ENCODE peak calls at places on chromosomes 13 and 19, in seven cellular contexts. F, Q, Y, K, B, P and R are unnamed samples.

GRCh38 chr13:98171806-98172569 is 5.1 kb downstream of the RNF113B start:
- DNase-seq in B (no peak), Q (no peak), F (no peak), Y (no peak), K (no peak), P (peak; percentile 2), R (peak; percentile 44)

GRCh38 chr13:93309886-93310520 is 83.4 kb downstream of the GPC6 start:
- DNase-seq in Q (no peak), Y (no peak), B (no peak), F (no peak), K (no peak), P (no peak), R (no peak)

GRCh38 chr19:47267350-47267759 is 7.3 kb upstream of the INAFM1 start:
- DNase-seq in F (no peak), B (no peak), K (no peak), Y (no peak), Q (no peak), P (no peak), R (no peak)

GRCh38 chr13:36207672-36208071 is 6.7 kb downstream of the SOHLH2 start:
- DNase-seq in K (no peak), P (peak; percentile 7), Q (no peak), F (no peak), B (no peak), Y (no peak), R (no peak)

GRCh38 chr19:51185868-51186215 is 39.0 kb upstream of the CD33 start:
- DNase-seq in P (no peak), B (no peak), Q (no peak), K (no peak), Y (no peak), F (no peak), R (no peak)

GRCh38 chr13:95787356-95788099 is 110.6 kb downstream of the DNAJC3 start:
- DNase-seq in Y (no peak), K (no peak), F (no peak), P (no peak), B (no peak), Q (no peak), R (no peak)

GRCh38 chr13:37313383-37313782 is 207.9 kb upstream of the CSNK1A1L start:
- DNase-seq in P (no peak), B (no peak), Q (no peak), K (no peak), Y (no peak), F (no peak), R (no peak)

GRCh38 chr13:81017525-81018152 is 676.7 kb upstream of the SPRY2 start:
- DNase-seq in Y (no peak), Q (no peak), P (peak; percentile 11), F (no peak), B (no peak), K (no peak), R (no peak)

GRCh38 chr13:49681837-49682236 is 9.4 kb downstream of the EBPL start:
- DNase-seq in P (no peak), Y (no peak), F (no peak), B (no peak), K (no peak), Q (no peak), R (no peak)

GRCh38 chr19:688992-689391 is 6.3 kb downstream of the PRSS57 start:
- DNase-seq in Q (no peak), K (no peak), B (no peak), F (no peak), P (no peak), Y (no peak), R (no peak)

GRCh38 chr13:113869263-113869662 is 5.4 kb upstream of the GAS6 start:
- DNase-seq in P (no peak), Y (no peak), B (no peak), F (no peak), K (no peak), Q (no peak), R (no peak)

GRCh38 chr19:54462072-54462712 is 1.4 kb downstream of the LENG9 start:
- DNase-seq in F (peak; percentile 71), Y (peak; percentile 37), P (no peak), B (no peak), K (peak; percentile 78), Q (no peak), R (peak; percentile 50)

GRCh38 chr19:4375164-4375619 is 25.2 kb downstream of the SH3GL1 start:
- DNase-seq in Q (no peak), P (peak; percentile 94), B (peak; percentile 51), Y (peak; percentile 80), K (no peak), F (peak; percentile 78), R (peak; percentile 71)

GRCh38 chr19:32318884-32319520 is 26.4 kb upstream of the ZNF507 start:
- DNase-seq in F (no peak), K (no peak), Y (no peak), B (no peak), P (peak; percentile 49), Q (no peak), R (no peak)

GRCh38 chr13:24212674-24213073 is 52.2 kb downstream of the SPATA13 start:
- DNase-seq in P (no peak), B (no peak), Y (no peak), K (no peak), Q (no peak), F (no peak), R (no peak)

GRCh38 chr19:16002380-16002779 is 53.6 kb downstream of the OR10H4 start:
- DNase-seq in B (no peak), F (no peak), Y (no peak), Q (no peak), P (no peak), K (no peak), R (no peak)

GRCh38 chr19:18161691-18162039 is 8.7 kb downstream of the PIK3R2 start:
- DNase-seq in K (no peak), P (no peak), B (no peak), Q (no peak), F (no peak), Y (no peak), R (no peak)

GRCh38 chr19:45767881-45768643 is 990 bp downstream of the SIX5 start:
- DNase-seq in B (no peak), Q (no peak), K (peak; percentile 88), P (peak; percentile 80), F (peak; percentile 91), Y (peak; percentile 70), R (peak; percentile 70)

GRCh38 chr19:45766919-45767346 is 2.1 kb downstream of the SIX5 start:
- DNase-seq in F (peak; percentile 78), B (no peak), P (no peak), Q (no peak), Y (no peak), K (no peak), R (no peak)

GRCh38 chr19:45768644-45769053 is 403 bp downstream of the SIX5 start:
- DNase-seq in F (peak; percentile 86), P (peak; percentile 59), Q (no peak), B (no peak), Y (peak; percentile 50), K (peak; percentile 81), R (peak; percentile 54)

GRCh38 chr19:45766293-45766918 is 2.6 kb downstream of the SIX5 start:
- DNase-seq in Y (no peak), F (peak; percentile 71), B (no peak), K (no peak), Q (no peak), P (no peak), R (no peak)

DNA sequence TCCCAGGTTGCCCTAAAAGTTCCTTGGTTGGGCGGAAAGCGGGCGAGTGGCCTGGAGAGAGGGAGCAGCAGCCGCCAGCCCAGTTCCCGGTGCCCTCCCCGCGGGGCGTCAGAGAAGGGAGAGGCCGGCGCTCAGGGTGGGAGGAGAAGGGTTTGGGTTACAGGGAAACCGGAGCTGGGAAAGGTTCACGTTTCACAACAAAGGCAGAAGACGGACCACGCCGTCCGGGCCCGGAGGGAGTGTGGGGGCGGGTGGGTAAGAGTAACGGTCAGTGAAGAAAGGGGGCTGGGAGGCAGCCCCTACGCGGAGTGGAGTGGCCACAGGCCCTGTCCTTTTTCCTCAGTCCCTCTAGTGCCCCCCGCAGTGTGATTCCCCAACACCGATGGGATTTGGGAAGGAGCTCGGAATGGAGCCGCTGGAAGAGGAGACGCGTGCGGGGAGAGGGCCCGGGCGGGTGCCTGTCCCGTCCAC is 1.6 kb downstream of the SIX5 start:
- DNase-seq in K (peak; percentile 93), Y (peak; percentile 74), B (no peak), P (peak; percentile 89), Q (no peak), F (peak; percentile 92), R (peak; percentile 77)
- TF ChIP-seq POLR2AphosphoS5 in K (no peak), Y (peak; percentile 67), B (no peak), P (no peak), Q (no peak), F (peak; percentile 91), R (peak; percentile 51)

DNA sequence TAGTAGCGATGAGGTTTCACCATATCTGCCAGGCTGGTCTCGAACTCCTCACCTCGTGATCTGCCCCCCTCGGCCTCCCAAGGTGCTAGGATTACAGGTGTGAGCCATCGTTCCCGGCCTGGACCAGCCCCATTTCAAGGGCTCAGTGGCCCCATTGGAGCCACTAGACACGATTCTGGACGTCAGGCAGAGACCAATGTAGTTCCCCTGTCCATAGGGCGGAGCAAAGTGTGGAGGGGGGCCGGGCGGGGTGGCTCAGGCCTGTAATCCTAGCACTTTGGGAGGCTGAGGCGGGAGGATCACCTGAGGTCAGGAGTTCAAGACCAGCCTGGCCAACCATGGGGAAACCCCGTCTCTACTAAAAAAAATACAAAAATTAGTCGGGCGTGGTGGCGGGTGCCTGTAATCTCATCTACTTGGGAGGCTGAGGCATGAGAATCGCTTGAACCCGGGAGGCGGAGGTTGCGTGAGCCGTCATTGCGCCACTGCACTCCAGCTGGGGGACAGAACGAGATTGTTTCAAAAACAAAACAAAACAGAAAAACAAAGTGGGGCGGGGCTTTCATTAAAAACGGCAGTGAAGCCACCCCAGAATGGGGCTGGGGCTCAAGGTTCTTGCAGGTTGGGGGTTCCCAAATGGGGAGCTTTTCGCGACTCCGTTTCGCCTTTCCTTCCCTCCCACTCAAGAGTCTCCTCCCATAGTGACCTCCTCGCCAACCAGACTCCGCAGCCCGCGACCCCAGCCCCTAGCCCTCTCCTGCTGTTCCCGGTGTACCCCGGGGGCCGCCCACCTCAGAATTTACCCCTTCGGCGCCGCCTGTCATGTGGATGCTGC is 758 bp upstream of the TECR start:
- DNase-seq in Q (no peak), K (no peak), B (no peak), Y (no peak), P (no peak), F (peak; percentile 75), R (no peak)
- TF ChIP-seq EP300 in Q (no peak), K (no peak), B (no peak), Y (no peak), P (no peak), F (no peak), R (no peak)

GRCh38 chr19:40690699-40691420 is 409 bp upstream of the NUMBL start:
- DNase-seq in B (peak; percentile 70), Q (peak; percentile 53), P (peak; percentile 95), K (peak; percentile 98), Y (peak; percentile 96), F (peak; percentile 98), R (peak; percentile 96)
- TF ChIP-seq POLR2A in B (no peak), Q (peak; percentile 81), P (peak; percentile 88), K (peak; percentile 13), Y (peak; percentile 44), F (peak; percentile 19), R (no peak)

DNA sequence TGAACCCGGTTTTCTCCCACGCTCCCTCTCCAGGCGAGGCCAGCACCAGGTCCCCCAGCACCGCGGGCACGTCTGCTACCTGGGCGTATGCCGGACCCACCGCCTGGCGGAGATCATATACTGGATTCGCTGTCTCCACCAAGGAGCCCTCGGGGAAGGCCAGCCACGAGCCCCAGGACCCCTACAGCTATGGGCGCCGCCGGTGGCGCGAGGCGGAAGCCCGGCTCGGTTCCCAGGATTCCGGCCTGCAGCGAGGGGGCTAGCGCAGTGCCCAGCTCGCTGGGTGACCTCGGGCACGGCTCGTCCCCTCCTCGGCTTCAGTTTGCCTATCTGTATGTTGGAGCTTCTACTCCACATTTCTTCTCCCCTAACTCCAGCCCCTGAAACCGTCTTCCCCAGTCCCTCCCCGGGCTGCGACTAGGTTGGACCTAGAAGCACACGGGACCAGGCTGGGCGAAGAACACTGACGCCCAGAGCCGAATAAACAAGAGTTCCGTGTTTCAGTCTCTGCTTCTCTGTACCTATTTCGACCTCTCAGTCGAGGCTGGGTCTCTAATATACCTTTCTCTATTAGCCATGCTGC is 752 bp upstream of the CPT1C start:
- DNase-seq in K (peak; percentile 78), B (no peak), Y (no peak), P (no peak), F (no peak), Q (no peak), R (no peak)
- TF ChIP-seq POLR2AphosphoS5 in K (no peak), B (no peak), Y (no peak), P (no peak), F (no peak), Q (no peak), R (no peak)